ENCODE peak calls at places on chromosomes 12 and 14, in six cellular contexts. One of them, this sample, is unnamed. For H3K27me3, the result is how much of the 10 kb centered on the place peaks cover.

GRCh38 chr12:120231316-120232011 is 30.6 kb upstream of the RPLP0 start:
- DNase-seq in ovary: no peak
- DNase-seq in body of pancreas: peak
- DNase-seq in stomach: peak
- DNase-seq in IMR-90: peak
- DNase-seq in esophagus muscularis mucosa: no peak
- DNase-seq in this sample: no peak

GRCh38 chr12:108772247-108772646 is 40.9 kb upstream of the CORO1C start:
- DNase-seq in ovary: no peak
- DNase-seq in body of pancreas: no peak
- DNase-seq in stomach: no peak
- DNase-seq in IMR-90: no peak
- DNase-seq in esophagus muscularis mucosa: no peak
- DNase-seq in this sample: no peak

GRCh38 chr12:101018540-101018939 is 191.5 kb downstream of the SLC5A8 start:
- DNase-seq in ovary: no peak
- DNase-seq in body of pancreas: no peak
- DNase-seq in stomach: no peak
- DNase-seq in IMR-90: peak
- DNase-seq in esophagus muscularis mucosa: no peak
- DNase-seq in this sample: no peak

GRCh38 chr12:86741531-86741930 is 485.3 kb upstream of the MGAT4C start:
- DNase-seq in ovary: no peak
- DNase-seq in body of pancreas: no peak
- DNase-seq in stomach: no peak
- DNase-seq in IMR-90: peak
- DNase-seq in esophagus muscularis mucosa: no peak
- DNase-seq in this sample: no peak

GRCh38 chr12:57216014-57216891 is at the start of gene NXPH4:
- DNase-seq in ovary: peak
- DNase-seq in body of pancreas: peak
- DNase-seq in stomach: peak
- DNase-seq in IMR-90: no peak
- DNase-seq in esophagus muscularis mucosa: no peak
- DNase-seq in this sample: peak

GRCh38 chr14:103735815-103736545 is 20.4 kb downstream of the ZFYVE21 start:
- DNase-seq in ovary: no peak
- DNase-seq in body of pancreas: peak
- DNase-seq in stomach: no peak
- DNase-seq in IMR-90: no peak
- DNase-seq in esophagus muscularis mucosa: no peak
- DNase-seq in this sample: peak

GRCh38 chr14:50045039-50045711 is 71.2 kb downstream of the VCPKMT start:
- DNase-seq in ovary: peak
- DNase-seq in body of pancreas: peak
- DNase-seq in stomach: peak
- DNase-seq in IMR-90: peak
- DNase-seq in esophagus muscularis mucosa: peak
- DNase-seq in this sample: peak

GRCh38 chr14:69041783-69042182 is 62.7 kb upstream of the ACTN1 start:
- DNase-seq in ovary: no peak
- DNase-seq in body of pancreas: no peak
- DNase-seq in stomach: no peak
- DNase-seq in IMR-90: no peak
- DNase-seq in esophagus muscularis mucosa: no peak
- DNase-seq in this sample: no peak

GRCh38 chr14:100287202-100287997 is 18.8 kb downstream of the SLC25A29 start:
- DNase-seq in ovary: no peak
- DNase-seq in body of pancreas: peak
- DNase-seq in stomach: no peak
- DNase-seq in IMR-90: no peak
- DNase-seq in esophagus muscularis mucosa: no peak
- DNase-seq in this sample: no peak

GRCh38 chr12:113474635-113475436 is 3.2 kb upstream of the LHX5 start:
- DNase-seq in ovary: no peak
- DNase-seq in body of pancreas: no peak
- DNase-seq in stomach: no peak
- DNase-seq in IMR-90: no peak
- DNase-seq in esophagus muscularis mucosa: no peak
- DNase-seq in this sample: no peak

GRCh38 chr14:89621009-89621421 is 204.0 kb upstream of the FOXN3 start:
- DNase-seq in ovary: no peak
- DNase-seq in body of pancreas: peak
- DNase-seq in stomach: no peak
- DNase-seq in IMR-90: no peak
- DNase-seq in esophagus muscularis mucosa: no peak
- DNase-seq in this sample: no peak

GRCh38 chr12:56461235-56462159 is 6.9 kb upstream of the SPRYD4 start:
- DNase-seq in ovary: no peak
- DNase-seq in body of pancreas: no peak
- DNase-seq in stomach: no peak
- DNase-seq in IMR-90: peak
- DNase-seq in esophagus muscularis mucosa: no peak
- DNase-seq in this sample: no peak

GRCh38 chr14:41718477-41719166 is 111.9 kb downstream of the LRFN5 start:
- DNase-seq in ovary: no peak
- DNase-seq in body of pancreas: no peak
- DNase-seq in stomach: no peak
- DNase-seq in IMR-90: no peak
- DNase-seq in esophagus muscularis mucosa: no peak
- DNase-seq in this sample: no peak

GRCh38 chr12:57757771-57758170 is 2.9 kb downstream of the MARCHF9 start:
- DNase-seq in ovary: no peak
- DNase-seq in body of pancreas: no peak
- DNase-seq in stomach: no peak
- DNase-seq in IMR-90: no peak
- DNase-seq in esophagus muscularis mucosa: no peak
- DNase-seq in this sample: no peak

DNA sequence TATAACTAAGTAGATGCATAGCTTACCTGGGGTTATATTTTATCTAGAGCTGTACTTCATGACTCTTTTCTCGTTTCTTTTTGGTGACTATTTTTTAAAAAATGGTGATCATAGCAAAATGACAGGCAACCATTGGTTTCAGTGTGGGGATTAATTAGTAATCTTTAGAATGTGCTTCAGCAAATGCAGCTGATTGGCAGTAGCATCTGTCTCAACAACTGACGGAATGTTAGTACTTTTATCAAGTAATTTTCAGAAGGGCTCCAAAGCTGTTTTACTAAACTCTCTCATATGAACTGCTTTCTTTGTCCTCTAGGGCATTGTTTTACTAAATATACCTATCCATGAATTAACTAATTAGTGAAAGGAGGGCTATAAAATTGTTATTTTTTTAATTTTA is 117.6 kb downstream of the TRMT5 start:
- DNase-seq in ovary: no peak
- DNase-seq in body of pancreas: no peak
- DNase-seq in stomach: no peak
- DNase-seq in IMR-90: no peak
- DNase-seq in esophagus muscularis mucosa: no peak
- DNase-seq in this sample: no peak
- H3K27me3 ChIP-seq in ovary: under half
- H3K27me3 ChIP-seq in body of pancreas: under half
- H3K27me3 ChIP-seq in stomach: under half
- H3K27me3 ChIP-seq in IMR-90: under half
- H3K27me3 ChIP-seq in esophagus muscularis mucosa: under half
- H3K27me3 ChIP-seq in this sample: under half

GRCh38 chr12:116352315-116352835 is 74.9 kb upstream of the MED13L start:
- DNase-seq in ovary: no peak
- DNase-seq in body of pancreas: no peak
- DNase-seq in stomach: no peak
- DNase-seq in IMR-90: no peak
- DNase-seq in esophagus muscularis mucosa: no peak
- DNase-seq in this sample: no peak

GRCh38 chr12:116354534-116354933 is 77.0 kb upstream of the MED13L start:
- DNase-seq in ovary: no peak
- DNase-seq in body of pancreas: no peak
- DNase-seq in stomach: no peak
- DNase-seq in IMR-90: no peak
- DNase-seq in esophagus muscularis mucosa: no peak
- DNase-seq in this sample: no peak

GRCh38 chr12:116354950-116355779 is 77.7 kb upstream of the MED13L start:
- DNase-seq in ovary: no peak
- DNase-seq in body of pancreas: no peak
- DNase-seq in stomach: no peak
- DNase-seq in IMR-90: no peak
- DNase-seq in esophagus muscularis mucosa: no peak
- DNase-seq in this sample: no peak

GRCh38 chr12:116358850-116359761 is 81.6 kb upstream of the MED13L start:
- DNase-seq in ovary: peak
- DNase-seq in body of pancreas: peak
- DNase-seq in stomach: peak
- DNase-seq in IMR-90: peak
- DNase-seq in esophagus muscularis mucosa: peak
- DNase-seq in this sample: peak

GRCh38 chr12:116353958-116354357 is 76.5 kb upstream of the MED13L start:
- DNase-seq in ovary: no peak
- DNase-seq in body of pancreas: peak
- DNase-seq in stomach: peak
- DNase-seq in IMR-90: no peak
- DNase-seq in esophagus muscularis mucosa: no peak
- DNase-seq in this sample: no peak
- TF ChIP-seq POLR2A in ovary: no peak
- TF ChIP-seq POLR2A in body of pancreas: no peak
- TF ChIP-seq POLR2A in stomach: no peak
- TF ChIP-seq POLR2A in IMR-90: no peak
- TF ChIP-seq POLR2A in esophagus muscularis mucosa: no peak
- TF ChIP-seq POLR2A in this sample: no peak

GRCh38 chr14:64040044-64040443 is 187.2 kb downstream of the SYNE2 start:
- DNase-seq in ovary: no peak
- DNase-seq in body of pancreas: no peak
- DNase-seq in stomach: no peak
- DNase-seq in IMR-90: peak
- DNase-seq in esophagus muscularis mucosa: no peak
- DNase-seq in this sample: no peak
- TF ChIP-seq CTCF in ovary: peak
- TF ChIP-seq CTCF in body of pancreas: peak
- TF ChIP-seq CTCF in stomach: no peak
- TF ChIP-seq CTCF in IMR-90: peak
- TF ChIP-seq CTCF in esophagus muscularis mucosa: no peak
- TF ChIP-seq CTCF in this sample: peak

GRCh38 chr14:77267937-77268699 is 2.9 kb downstream of the NGB start:
- DNase-seq in ovary: no peak
- DNase-seq in body of pancreas: peak
- DNase-seq in stomach: no peak
- DNase-seq in IMR-90: no peak
- DNase-seq in esophagus muscularis mucosa: no peak
- DNase-seq in this sample: no peak
- H3K27me3 ChIP-seq in ovary: under half
- H3K27me3 ChIP-seq in body of pancreas: under half
- H3K27me3 ChIP-seq in stomach: under half
- H3K27me3 ChIP-seq in IMR-90: half or more
- H3K27me3 ChIP-seq in esophagus muscularis mucosa: under half
- H3K27me3 ChIP-seq in this sample: under half

DNA sequence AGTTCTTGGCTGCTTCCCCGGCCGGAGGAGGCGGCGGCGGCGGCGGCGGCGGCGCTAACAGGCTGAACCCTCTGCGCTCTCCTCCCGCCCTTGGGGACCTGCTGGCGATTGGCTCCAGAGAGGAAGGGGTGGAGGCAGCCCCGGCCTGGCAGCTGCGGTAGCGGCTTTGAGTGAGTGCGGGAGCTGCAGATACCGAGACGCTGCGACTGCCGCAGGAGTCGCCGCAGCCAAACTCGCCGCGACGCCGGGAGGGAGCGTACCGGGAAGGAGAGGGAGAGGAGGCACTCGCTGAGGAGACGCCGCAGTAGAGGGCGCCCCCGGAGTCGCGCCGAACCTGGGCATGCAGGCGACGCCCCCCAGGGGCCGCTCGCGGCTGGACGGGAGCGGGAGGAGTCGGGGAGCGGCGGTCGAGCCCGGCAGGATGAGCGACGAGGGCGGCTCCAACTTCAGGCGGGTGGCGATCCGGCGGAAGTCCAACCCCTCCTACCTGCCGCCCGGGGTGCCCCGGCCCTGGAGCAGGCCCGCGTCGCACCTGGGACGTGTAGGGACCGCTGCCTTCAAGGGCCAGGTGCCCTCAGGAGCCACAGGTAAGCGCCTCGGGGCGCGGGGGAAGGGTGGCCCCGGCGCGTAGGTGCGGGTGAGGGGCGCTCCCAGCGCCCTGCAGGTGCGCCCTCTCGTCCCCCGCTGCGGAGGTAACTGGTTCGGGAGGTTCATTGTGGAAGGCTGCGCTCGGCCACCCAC is at the start of gene FGD4:
- DNase-seq in ovary: peak
- DNase-seq in body of pancreas: peak
- DNase-seq in stomach: peak
- DNase-seq in IMR-90: peak
- DNase-seq in esophagus muscularis mucosa: peak
- DNase-seq in this sample: peak
- TF ChIP-seq POLR2A in ovary: peak
- TF ChIP-seq POLR2A in body of pancreas: peak
- TF ChIP-seq POLR2A in stomach: peak
- TF ChIP-seq POLR2A in IMR-90: no peak
- TF ChIP-seq POLR2A in esophagus muscularis mucosa: peak
- TF ChIP-seq POLR2A in this sample: peak